ENCODE peak calls at places on chromosomes 5 and 9, in nine cellular contexts. E is naive thymus-derived CD4-positive, alpha-beta T cell; K is transverse colon; N is ascending aorta; U is uterus; L is effector memory CD4-positive, alpha-beta T cell; Y is small intestine; J is OCI-LY7; T is Peyer's patch. H is an unnamed sample.

GRCh38 chr5:153571157-153571556 is 80.7 kb downstream of the GRIA1 start:
- DNase-seq in T (no peak), Y (no peak), K (no peak), J (no peak), U (no peak), E (no peak), N (peak), L (no peak), H (no peak)

GRCh38 chr5:154779105-154779504 is 23.9 kb downstream of the LARP1 start:
- DNase-seq in J (no peak), Y (peak), U (no peak), E (no peak), L (no peak), K (no peak), N (no peak), T (peak), H (no peak)

GRCh38 chr9:75685059-75685458 is 205.4 kb upstream of the PCSK5 start:
- DNase-seq in L (no peak), Y (no peak), J (no peak), K (no peak), T (no peak), U (no peak), N (no peak), E (no peak), H (no peak)

GRCh38 chr9:78280982-78281668 is 15.8 kb upstream of the PSAT1 start:
- DNase-seq in Y (no peak), E (no peak), N (peak), K (peak), J (no peak), T (no peak), L (no peak), U (peak), H (peak)

GRCh38 chr5:168714046-168714445 is 134.9 kb upstream of the PANK3 start:
- DNase-seq in U (no peak), E (no peak), L (no peak), J (no peak), T (no peak), K (no peak), N (no peak), Y (no peak), H (no peak)

GRCh38 chr5:76084496-76085285 is 1.5 kb downstream of the SV2C start:
- DNase-seq in T (no peak), N (no peak), E (no peak), Y (no peak), U (no peak), L (no peak), K (no peak), J (no peak), H (no peak)

GRCh38 chr5:175657593-175658271 is at the start of gene HRH2:
- DNase-seq in Y (peak), J (no peak), T (peak), U (no peak), K (peak), N (no peak), L (peak), E (peak), H (no peak)

GRCh38 chr9:37944671-37945481 is 40.9 kb upstream of the SLC25A51 start:
- DNase-seq in Y (no peak), J (no peak), E (no peak), L (no peak), N (no peak), K (no peak), U (no peak), T (no peak), H (no peak)

GRCh38 chr9:97853844-97854695 is 1.0 kb downstream of the FOXE1 start:
- DNase-seq in J (peak), Y (no peak), L (no peak), U (no peak), T (no peak), K (no peak), N (peak), E (peak), H (no peak)

GRCh38 chr5:140114341-140115185 is 654 bp downstream of the PURA start:
- DNase-seq in J (peak), N (peak), U (peak), T (peak), L (peak), E (peak), K (peak), Y (peak), H (peak)

GRCh38 chr9:99866398-99866797 is 40.1 kb upstream of the STX17 start:
- DNase-seq in Y (no peak), T (no peak), K (no peak), U (no peak), E (no peak), L (no peak), N (no peak), J (no peak), H (no peak)

GRCh38 chr5:124621279-124621678 is 125.2 kb downstream of the ZNF608 start:
- DNase-seq in J (no peak), T (no peak), U (no peak), E (no peak), L (no peak), N (no peak), Y (no peak), K (no peak), H (no peak)

GRCh38 chr9:106677815-106678214 is 185.2 kb upstream of the ZNF462 start:
- DNase-seq in Y (no peak), T (no peak), K (no peak), N (no peak), E (no peak), U (no peak), J (no peak), L (no peak), H (no peak)

GRCh38 chr5:78626009-78626571 is 22.5 kb downstream of the LHFPL2 start:
- DNase-seq in T (no peak), N (no peak), Y (no peak), E (no peak), U (no peak), K (no peak), L (no peak), J (no peak), H (no peak)

GRCh38 chr9:94805585-94805984 is 79.1 kb downstream of the AOPEP start:
- DNase-seq in J (no peak), E (no peak), T (peak), N (peak), Y (peak), U (no peak), L (no peak), K (peak), H (peak)

GRCh38 chr5:168269950-168270349 is 21.5 kb upstream of the WWC1 start:
- DNase-seq in N (no peak), J (no peak), T (no peak), L (no peak), E (no peak), U (no peak), K (no peak), Y (peak), H (peak)

GRCh38 chr5:38866362-38867070 is 20.7 kb downstream of the OSMR start:
- DNase-seq in E (no peak), L (no peak), Y (no peak), U (no peak), K (no peak), N (no peak), T (no peak), J (no peak), H (no peak)

GRCh38 chr5:23139338-23140171 is 286.4 kb upstream of the CDH12 start:
- DNase-seq in N (no peak), T (no peak), K (no peak), L (no peak), J (peak), U (no peak), E (no peak), Y (peak), H (no peak)

GRCh38 chr9:122125158-122125890 is 32.2 kb upstream of the TTLL11 start:
- DNase-seq in T (peak), Y (peak), L (peak), N (peak), U (peak), E (peak), K (peak), J (peak), H (peak)

GRCh38 chr5:150413176-150413901 is 629 bp upstream of the CD74 start:
- DNase-seq in K (no peak), J (peak), T (no peak), E (no peak), N (no peak), Y (no peak), L (no peak), U (no peak), H (no peak)

GRCh38 chr5:150412319-150413175 is at the start of gene CD74:
- DNase-seq in U (peak), E (peak), T (peak), N (peak), K (peak), J (peak), Y (peak), L (peak), H (peak)

GRCh38 chr5:150409638-150410523 is 2.8 kb downstream of the CD74 start:
- DNase-seq in Y (peak), E (no peak), K (peak), T (peak), U (peak), J (peak), N (peak), L (peak), H (peak)

GRCh38 chr5:150411245-150411979 is 1.3 kb downstream of the CD74 start:
- DNase-seq in U (no peak), Y (peak), E (peak), T (peak), N (no peak), L (peak), J (peak), K (peak), H (peak)

DNA sequence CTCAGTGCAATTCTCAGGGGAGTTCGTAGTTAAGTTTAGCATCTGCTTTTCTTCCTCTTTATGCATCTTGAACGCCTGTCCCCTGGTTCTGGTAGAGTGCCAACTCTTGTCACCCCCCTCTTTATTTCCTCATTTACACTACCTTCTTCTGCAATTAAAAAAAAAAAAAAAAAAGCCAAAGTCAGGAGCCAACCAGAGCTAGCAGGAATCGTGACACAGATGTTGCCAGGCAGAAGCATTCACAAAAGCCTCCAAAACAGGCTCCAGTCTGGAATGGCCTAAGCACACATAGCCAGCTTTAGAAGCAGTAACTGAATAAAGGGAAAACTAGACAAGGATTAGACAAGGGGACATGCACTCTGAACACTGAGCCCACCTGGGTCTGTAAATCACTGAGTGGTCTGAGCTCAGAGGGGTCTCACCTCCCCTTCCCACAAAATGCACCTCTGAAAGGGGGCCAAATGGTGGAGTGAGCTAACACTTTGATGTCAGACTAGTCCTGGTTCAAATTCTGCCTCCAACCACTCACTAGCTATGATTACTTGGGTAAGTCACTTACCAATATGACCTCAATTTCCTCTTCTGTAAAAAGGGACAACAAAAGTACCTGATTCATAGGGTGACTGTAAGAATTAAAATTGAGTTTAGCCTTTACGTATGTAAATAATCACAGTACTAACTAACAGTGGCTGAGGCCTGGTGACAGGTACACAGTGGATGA is 2.0 kb downstream of the CD74 start:
- DNase-seq in E (peak), U (peak), K (peak), J (peak), L (peak), Y (peak), T (peak), N (peak), H (peak)
- H3K27ac ChIP-seq in E (peak), U (peak), K (peak), J (peak), L (peak), Y (peak), T (peak), N (peak), H (peak)

DNA sequence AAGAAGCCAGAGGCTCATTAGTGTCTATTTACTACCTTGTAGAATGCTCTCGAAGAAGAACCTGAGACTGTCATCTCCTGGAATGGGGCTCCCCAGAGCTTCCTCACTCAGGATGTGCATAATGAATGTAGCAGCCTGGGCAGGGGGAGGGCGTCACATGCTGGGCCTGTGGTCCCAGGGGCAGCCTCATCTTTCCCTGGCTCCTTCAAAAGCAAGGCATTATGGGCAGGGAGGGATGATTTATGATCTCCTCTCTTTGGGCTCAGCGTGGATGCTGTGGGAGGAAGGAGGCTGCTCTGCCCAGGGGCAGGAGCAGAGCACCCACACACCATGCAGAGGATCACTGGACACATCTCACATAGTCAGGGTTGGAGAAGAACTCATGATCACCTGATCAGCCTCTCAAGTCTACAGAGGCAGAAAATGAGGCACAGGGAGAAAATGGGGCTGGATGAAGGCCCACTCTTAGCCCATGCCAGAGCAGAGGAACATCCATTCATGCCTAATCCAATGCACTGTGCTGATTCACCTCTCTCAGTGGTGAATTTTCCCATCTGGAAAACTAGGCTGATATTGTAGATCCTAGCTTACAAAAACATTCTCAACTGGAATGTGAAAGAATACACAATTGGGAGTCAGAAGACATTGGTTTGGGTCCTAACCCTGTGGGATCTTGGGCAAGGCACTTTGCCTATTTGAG is 173.7 kb downstream of the CARTPT start:
- DNase-seq in E (no peak), K (no peak), N (no peak), J (no peak), U (no peak), T (no peak), L (no peak), Y (no peak), H (no peak)
- H3K4me3 ChIP-seq in E (no peak), K (no peak), N (no peak), J (no peak), U (no peak), T (no peak), L (no peak), Y (no peak), H (no peak)

GRCh38 chr5:14239404-14239803 is 96.3 kb downstream of the TRIO start:
- DNase-seq in N (no peak), E (no peak), U (no peak), Y (no peak), L (no peak), J (no peak), K (no peak), T (no peak), H (no peak)
- H3K27ac ChIP-seq in N (no peak), E (no peak), U (no peak), Y (no peak), L (no peak), J (no peak), K (no peak), T (no peak), H (no peak)

DNA sequence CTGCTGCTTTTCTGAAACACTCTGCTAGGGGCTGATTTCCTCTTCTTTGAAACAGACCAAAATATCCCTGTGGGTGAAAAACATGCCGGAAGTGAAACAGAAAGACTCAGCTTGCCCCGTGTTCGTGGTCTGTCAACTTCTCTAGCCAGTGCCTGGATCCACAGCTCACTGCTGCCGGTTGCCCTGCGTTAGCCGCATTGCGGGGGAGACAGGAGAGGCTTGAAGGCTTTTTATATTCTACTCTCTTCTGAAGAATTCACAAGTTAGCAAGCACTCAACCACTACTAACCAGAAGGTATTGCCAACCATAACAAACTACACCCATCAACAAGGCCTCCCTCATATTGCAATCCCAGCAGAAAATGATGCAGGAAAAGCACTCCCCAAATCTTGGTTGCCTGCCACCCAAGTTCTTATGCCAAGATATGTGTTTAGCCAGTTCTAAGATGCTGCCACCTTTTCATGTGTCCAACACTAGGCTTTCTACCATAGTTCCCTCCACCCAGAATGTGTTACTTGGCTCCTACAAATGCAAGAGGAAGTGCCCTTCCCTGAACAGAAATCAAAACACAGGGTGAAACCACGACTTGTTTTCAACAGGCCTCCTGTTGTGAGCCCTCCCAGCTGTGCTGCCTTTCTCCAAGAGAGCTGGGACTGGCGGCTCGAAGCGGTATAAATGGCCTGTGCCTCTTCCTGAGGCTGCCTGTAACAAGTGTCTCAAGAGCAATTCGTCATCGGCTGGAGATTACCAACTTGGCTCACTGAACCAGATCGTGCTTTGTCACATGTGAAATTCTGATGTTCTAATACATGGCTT is 128.9 kb downstream of the SNX18 start:
- DNase-seq in J (peak), T (peak), E (peak), U (peak), K (peak), N (peak), Y (peak), L (peak), H (peak)
- H3K4me3 ChIP-seq in J (peak), T (peak), E (peak), U (no peak), K (no peak), N (peak), Y (no peak), L (peak), H (no peak)

DNA sequence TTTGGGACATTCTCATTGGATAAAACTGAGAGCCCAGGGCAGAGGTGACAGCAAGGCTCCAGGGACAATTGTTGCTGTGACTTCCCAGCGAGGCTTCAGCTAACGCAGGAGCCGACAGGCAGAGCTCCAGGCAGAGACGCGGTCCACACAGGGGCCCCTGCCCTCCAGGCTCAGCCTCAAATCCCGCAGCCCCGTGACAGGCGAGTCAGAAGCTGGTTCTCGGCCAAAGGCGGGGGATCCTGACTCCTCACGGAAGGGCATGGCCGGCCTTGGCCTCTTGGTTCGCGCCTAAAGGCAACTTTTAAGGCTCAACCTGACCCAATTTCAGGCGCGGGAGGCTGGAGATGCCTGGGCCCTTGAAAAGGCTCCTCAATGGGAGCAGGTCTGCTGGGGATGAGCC is 21.3 kb downstream of the SLC12A7 start:
- DNase-seq in E (no peak), Y (no peak), N (no peak), L (no peak), T (no peak), J (no peak), K (no peak), U (no peak), H (no peak)
- H3K27ac ChIP-seq in E (no peak), Y (peak), N (no peak), L (no peak), T (no peak), J (no peak), K (peak), U (no peak), H (no peak)

DNA sequence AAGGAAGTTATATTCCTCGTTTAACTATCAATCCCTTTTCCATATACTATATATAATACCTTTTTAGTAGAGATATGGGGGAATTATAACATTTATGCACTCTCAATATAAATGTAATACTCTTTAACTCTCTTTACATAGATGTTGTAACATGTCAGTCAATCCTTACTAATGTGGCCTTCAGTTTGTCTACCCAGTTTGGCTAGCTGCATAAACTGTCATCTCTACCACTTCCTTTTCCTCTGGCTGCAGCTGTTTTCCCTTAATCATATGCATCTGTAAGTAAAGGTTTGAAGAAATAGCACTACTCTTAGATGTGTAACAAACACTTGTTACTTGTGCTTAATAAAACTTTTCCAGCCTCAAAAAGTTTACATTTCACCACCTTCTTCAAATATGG is 13.4 kb downstream of the ABHD17B start:
- DNase-seq in T (no peak), L (no peak), U (no peak), J (peak), N (no peak), E (peak), Y (peak), K (no peak), H (no peak)
- H3K4me3 ChIP-seq in T (no peak), L (no peak), U (no peak), J (peak), N (no peak), E (no peak), Y (no peak), K (no peak), H (no peak)

GRCh38 chr5:59798862-59799667 is 94.5 kb downstream of the PDE4D start:
- DNase-seq in N (no peak), T (peak), L (no peak), Y (peak), U (no peak), K (peak), E (no peak), J (peak), H (peak)

GRCh38 chr5:59800375-59800893 is 93.1 kb downstream of the PDE4D start:
- DNase-seq in N (no peak), E (no peak), U (no peak), J (peak), L (no peak), K (no peak), Y (no peak), T (no peak), H (no peak)

GRCh38 chr5:59795141-59795540 is 98.4 kb downstream of the PDE4D start:
- DNase-seq in J (no peak), L (no peak), E (no peak), Y (no peak), U (no peak), K (no peak), N (no peak), T (no peak), H (no peak)

DNA sequence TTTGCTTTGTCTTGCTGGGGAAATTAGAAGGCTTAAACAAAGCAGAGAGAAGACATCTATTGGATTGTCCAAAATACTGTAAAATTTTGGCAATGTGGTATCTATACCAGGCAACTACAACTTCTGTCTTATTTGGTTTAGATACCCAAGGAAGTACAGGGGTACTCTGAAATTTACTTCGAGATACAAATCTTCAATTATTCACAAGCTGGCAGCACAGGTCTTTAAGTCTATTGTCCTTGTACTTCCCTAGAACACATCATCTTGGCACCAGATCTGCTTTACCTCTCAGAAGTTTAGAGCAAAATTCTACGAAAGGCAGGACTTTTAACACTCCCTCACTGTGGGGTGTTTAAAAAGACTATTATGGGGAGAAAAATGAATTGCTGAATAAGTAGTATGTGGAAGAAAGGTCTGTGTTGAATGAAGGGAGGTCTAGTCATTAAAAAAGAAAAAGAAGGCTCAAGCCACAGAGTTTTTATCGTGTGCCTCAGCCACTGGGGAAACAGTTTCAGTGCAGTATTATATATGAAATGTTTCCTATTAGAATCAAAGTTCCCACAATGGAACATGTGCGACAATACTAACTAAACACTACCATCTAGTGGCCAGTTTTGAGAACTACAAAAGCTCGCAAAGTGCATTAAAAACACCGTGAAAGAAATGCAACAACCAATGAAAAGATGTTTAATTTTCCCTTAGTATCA is 93.7 kb downstream of the PDE4D start:
- DNase-seq in J (peak), N (no peak), K (no peak), Y (peak), U (no peak), T (no peak), E (peak), L (no peak), H (peak)
- H3K27ac ChIP-seq in J (peak), N (no peak), K (peak), Y (no peak), U (peak), T (peak), E (no peak), L (no peak), H (peak)